ENCODE peak calls at places on chromosomes 6 and 20, in seven cellular contexts. W is epithelial cell of proximal tubule; K is natural killer cell treated with Interleukin-12 subunit alpha and Interleukin-12 subunit beta and Interleukin-15 and Interleukin-18, amount 100 ng/mL, for 72 hours; E is effector memory CD8-positive, alpha-beta T cell; A is stimulated activated CD8-positive, alpha-beta memory T cell treated with anti-CD3 and anti-CD28 coated beads, Interleukin-12 subunit alpha, Interleukin-12 subunit beta, amount 100 ng/mL, for 4 hours; D is CD4-positive, CD25-positive, alpha-beta regulatory T cell; U is tibial artery. S is an unnamed sample.

GRCh38 chr20:62143976-62144825 is 632 bp downstream of the SS18L1 start:
- DNase-seq in W (no peak), K (peak; percentile 71), E (no peak), A (peak; percentile 35), D (peak; percentile 66), U (peak; percentile 41), S (peak; percentile 40)

GRCh38 chr20:2293971-2294370 is 1.8 kb upstream of the TGM3 start:
- DNase-seq in W (no peak), K (no peak), E (no peak), A (no peak), D (no peak), U (no peak), S (no peak)

GRCh38 chr6:133985970-133986369 is 32.9 kb downstream of the TBPL1 start:
- DNase-seq in W (no peak), K (no peak), E (no peak), A (no peak), D (peak; percentile 14), U (no peak), S (no peak)

GRCh38 chr20:59820204-59821041 is 113.0 kb downstream of the SYCP2 start:
- DNase-seq in W (no peak), K (no peak), E (no peak), A (no peak), D (no peak), U (no peak), S (peak; percentile 68)

GRCh38 chr6:124441430-124441829 is 520.8 kb upstream of the RNF217 start:
- DNase-seq in W (peak; percentile 3), K (no peak), E (no peak), A (no peak), D (no peak), U (no peak), S (no peak)

GRCh38 chr20:50673146-50673830 is 18.1 kb downstream of the RIPOR3 start:
- DNase-seq in W (peak; percentile 65), K (no peak), E (no peak), A (no peak), D (no peak), U (no peak), S (no peak)

GRCh38 chr6:165218816-165219215 is 90.6 kb downstream of the C6orf118 start:
- DNase-seq in W (peak; percentile 13), K (no peak), E (no peak), A (no peak), D (no peak), U (no peak), S (no peak)

GRCh38 chr6:15690451-15690961 is 27.7 kb upstream of the DTNBP1 start:
- DNase-seq in W (no peak), K (no peak), E (no peak), A (no peak), D (no peak), U (no peak), S (peak; percentile 10)

GRCh38 chr6:11366183-11366933 is 133.9 kb upstream of the NEDD9 start:
- DNase-seq in W (no peak), K (peak; percentile 92), E (peak; percentile 29), A (peak; percentile 24), D (peak; percentile 88), U (no peak), S (no peak)

GRCh38 chr20:46204594-46205205 is 86.6 kb downstream of the CD40 start:
- DNase-seq in W (no peak), K (no peak), E (no peak), A (no peak), D (no peak), U (no peak), S (no peak)

GRCh38 chr20:59178983-59179595 is 15.5 kb downstream of the ZNF831 start:
- DNase-seq in W (no peak), K (no peak), E (no peak), A (no peak), D (no peak), U (no peak), S (no peak)

GRCh38 chr6:71300561-71301168 is 12.1 kb downstream of the OGFRL1 start:
- DNase-seq in W (no peak), K (no peak), E (no peak), A (no peak), D (no peak), U (no peak), S (no peak)

GRCh38 chr20:15214051-15214450 is 876.6 kb upstream of the FLRT3 start:
- DNase-seq in W (no peak), K (no peak), E (no peak), A (no peak), D (no peak), U (no peak), S (no peak)

GRCh38 chr6:3798211-3798909 is 46.8 kb upstream of the PXDC1 start:
- DNase-seq in W (no peak), K (no peak), E (no peak), A (no peak), D (no peak), U (no peak), S (no peak)

GRCh38 chr6:21500894-21501293 is 92.7 kb upstream of the SOX4 start:
- DNase-seq in W (no peak), K (no peak), E (no peak), A (no peak), D (no peak), U (no peak), S (peak; percentile 96)

GRCh38 chr20:46060301-46060881 is 29.4 kb downstream of the NCOA5 start:
- DNase-seq in W (no peak), K (no peak), E (no peak), A (no peak), D (peak; percentile 91), U (no peak), S (peak; percentile 64)

GRCh38 chr6:154292066-154292465 is 64.5 kb downstream of the IPCEF1 start:
- DNase-seq in W (no peak), K (no peak), E (no peak), A (no peak), D (no peak), U (no peak), S (no peak)

GRCh38 chr6:108526739-108527174 is 34.0 kb upstream of the FOXO3 start:
- DNase-seq in W (no peak), K (no peak), E (no peak), A (no peak), D (peak; percentile 28), U (no peak), S (no peak)

GRCh38 chr6:158131926-158132325 is 36.1 kb downstream of the SERAC1 start:
- DNase-seq in W (no peak), K (no peak), E (no peak), A (no peak), D (peak; percentile 44), U (no peak), S (no peak)

GRCh38 chr20:43432498-43432897 is 25.2 kb upstream of the SRSF6 start:
- DNase-seq in W (no peak), K (no peak), E (no peak), A (no peak), D (no peak), U (no peak), S (no peak)

GRCh38 chr6:30154709-30155521 is 6.1 kb downstream of the TRIM10 start:
- DNase-seq in W (peak; percentile 66), K (no peak), E (no peak), A (no peak), D (no peak), U (no peak), S (no peak)

GRCh38 chr6:88047510-88048150 is at the start of gene SPACA1:
- DNase-seq in W (no peak), K (no peak), E (no peak), A (no peak), D (no peak), U (no peak), S (no peak)

GRCh38 chr6:157194110-157194509 is 129.2 kb downstream of the TMEM242 start:
- DNase-seq in W (no peak), K (no peak), E (no peak), A (no peak), D (peak; percentile 27), U (no peak), S (no peak)

GRCh38 chr20:60372282-60372681 is 414.1 kb downstream of the CDH26 start:
- DNase-seq in W (no peak), K (no peak), E (no peak), A (no peak), D (no peak), U (no peak), S (peak; percentile 10)

GRCh38 chr6:81689580-81689979 is 62.9 kb downstream of the TENT5A start:
- DNase-seq in W (no peak), K (no peak), E (no peak), A (no peak), D (no peak), U (no peak), S (no peak)

GRCh38 chr20:19566226-19566960 is 191.7 kb upstream of the RIN2 start:
- DNase-seq in W (peak; percentile 82), K (no peak), E (no peak), A (no peak), D (no peak), U (no peak), S (no peak)

S was measured in COR-L47.